ENCODE peak calls at places on chromosome 5, in nine cellular contexts. O is GM12865; Y is stimulated activated CD4-positive, alpha-beta T cell treated with anti-CD3 and anti-CD28 coated beads, Interleukin-4, amount 100 ng/mL, for 1 hour; T is T-cell; N is heart left ventricle; U is T47D; Z is left kidney; C is EL; J is AG08396. B is an unnamed sample.

GRCh38 chr5:135056316-135057030 is 22.4 kb upstream of the PITX1 start:
- DNase-seq in O (no peak), Y (no peak), T (no peak), N (no peak), U (no peak), Z (no peak), C (no peak), J (no peak), B (no peak)

GRCh38 chr5:109063223-109063622 is 315.5 kb downstream of the FER start:
- DNase-seq in O (no peak), Y (no peak), T (no peak), N (no peak), U (no peak), Z (no peak), C (peak; percentile 19), J (no peak), B (no peak)

GRCh38 chr5:168579987-168580508 is 880 bp upstream of the PANK3 start:
- DNase-seq in O (no peak), Y (no peak), T (no peak), N (no peak), U (no peak), Z (no peak), C (no peak), J (no peak), B (no peak)

GRCh38 chr5:14172149-14172795 is 29.1 kb downstream of the TRIO start:
- DNase-seq in O (peak; percentile 84), Y (no peak), T (no peak), N (no peak), U (no peak), Z (peak; percentile 13), C (no peak), J (no peak), B (no peak)

GRCh38 chr5:56012281-56012963 is 17.7 kb upstream of the IL6ST start:
- DNase-seq in O (peak; percentile 46), Y (peak; percentile 6), T (peak; percentile 40), N (peak; percentile 12), U (no peak), Z (no peak), C (peak; percentile 81), J (peak; percentile 35), B (no peak)

GRCh38 chr5:90055831-90056328 is 353.7 kb downstream of the CETN3 start:
- DNase-seq in O (no peak), Y (no peak), T (no peak), N (no peak), U (no peak), Z (no peak), C (peak; percentile 56), J (peak; percentile 3), B (no peak)

GRCh38 chr5:75310212-75310611 is 26.8 kb upstream of the HMGCR start:
- DNase-seq in O (no peak), Y (no peak), T (no peak), N (no peak), U (no peak), Z (no peak), C (no peak), J (no peak), B (no peak)

GRCh38 chr5:175813943-175814630 is 57.3 kb upstream of the CPLX2 start:
- DNase-seq in O (no peak), Y (no peak), T (no peak), N (no peak), U (no peak), Z (no peak), C (no peak), J (no peak), B (no peak)

B was measured in Karpas-422.